ENCODE peak calls at places on chromosomes 11 and 22, in ten cellular contexts. F is skeletal muscle cell; I is anterior cingulate cortex; C is NCI-H748 treated with DMSO at 0.1 percent for 48 hours; H is astrocyte of the spinal cord; G is stimulated activated CD4-positive, alpha-beta T cell treated with anti-CD3 and anti-CD28 coated beads, Interleukin-12 subunit alpha, Interleukin-12 subunit beta, amount 100 ng/mL, for 4 hours; B is myocyte; W is activated T-cell treated with anti-CD3 and anti-CD28 coated beads for 1 hour; U is suprapubic skin; Q is colonic mucosa. M is an unnamed sample.

GRCh38 chr11:75470681-75471080 is 37.7 kb upstream of the KLHL35 start:
- DNase-seq in F (no peak), I (no peak), C (no peak), H (no peak), G (no peak), B (peak; percentile 66), W (no peak), U (no peak), Q (no peak), M (no peak)

GRCh38 chr22:23539135-23539838 is 40.8 kb downstream of the IGLL1 start:
- DNase-seq in F (peak; percentile 21), I (peak; percentile 76), C (peak; percentile 67), H (peak; percentile 77), G (peak; percentile 58), B (peak; percentile 77), W (peak; percentile 58), U (peak; percentile 79), Q (peak; percentile 91), M (peak; percentile 78)

GRCh38 chr22:25402160-25402500 is 162.3 kb upstream of the GRK3 start:
- DNase-seq in F (no peak), I (no peak), C (no peak), H (no peak), G (no peak), B (no peak), W (no peak), U (no peak), Q (no peak), M (no peak)

GRCh38 chr11:69488543-69488940 is 7.1 kb downstream of the LINC01488 start:
- DNase-seq in F (no peak), I (no peak), C (no peak), H (no peak), G (no peak), B (no peak), W (no peak), U (no peak), Q (no peak), M (no peak)

GRCh38 chr11:31809857-31810778 is 1.0 kb downstream of the PAX6 start:
- DNase-seq in F (no peak), I (no peak), C (peak; percentile 47), H (peak; percentile 62), G (no peak), B (peak; percentile 61), W (no peak), U (no peak), Q (no peak), M (no peak)

GRCh38 chr11:107040447-107041444 is 22.5 kb upstream of the GUCY1A2 start:
- DNase-seq in F (peak; percentile 50), I (no peak), C (no peak), H (peak; percentile 92), G (no peak), B (peak; percentile 60), W (no peak), U (no peak), Q (no peak), M (no peak)

GRCh38 chr11:1559103-1559951 is 12.7 kb downstream of the DUSP8 start:
- DNase-seq in F (peak; percentile 25), I (peak; percentile 95), C (no peak), H (peak; percentile 44), G (no peak), B (peak; percentile 89), W (no peak), U (peak; percentile 93), Q (peak; percentile 94), M (peak; percentile 92)

GRCh38 chr22:50708996-50709395 is 29.0 kb upstream of the ACR start:
- DNase-seq in F (no peak), I (no peak), C (no peak), H (no peak), G (no peak), B (no peak), W (no peak), U (no peak), Q (no peak), M (no peak)

GRCh38 chr11:75577198-75577597 is 15.1 kb downstream of the SERPINH1 start:
- DNase-seq in F (no peak), I (peak; percentile 35), C (no peak), H (no peak), G (peak; percentile 61), B (no peak), W (peak; percentile 64), U (no peak), Q (peak; percentile 58), M (no peak)

GRCh38 chr11:432501-433100 is 9.2 kb downstream of the ANO9 start:
- DNase-seq in F (no peak), I (no peak), C (no peak), H (no peak), G (no peak), B (no peak), W (no peak), U (no peak), Q (no peak), M (no peak)

GRCh38 chr11:46114378-46114777 is 6.9 kb downstream of the PHF21A start:
- DNase-seq in F (no peak), I (no peak), C (no peak), H (no peak), G (no peak), B (no peak), W (no peak), U (no peak), Q (no peak), M (no peak)

GRCh38 chr11:2526808-2527381 is 82.1 kb downstream of the KCNQ1 start:
- DNase-seq in F (no peak), I (no peak), C (no peak), H (no peak), G (no peak), B (no peak), W (no peak), U (peak; percentile 65), Q (peak; percentile 87), M (peak; percentile 50)

GRCh38 chr11:114163830-114164401 is 104.4 kb downstream of the ZBTB16 start:
- DNase-seq in F (peak; percentile 71), I (no peak), C (no peak), H (peak; percentile 52), G (no peak), B (no peak), W (no peak), U (no peak), Q (no peak), M (no peak)

GRCh38 chr11:67113231-67113721 is 5.8 kb upstream of the KDM2A start:
- DNase-seq in F (no peak), I (no peak), C (no peak), H (no peak), G (no peak), B (no peak), W (no peak), U (peak; percentile 40), Q (no peak), M (no peak)

GRCh38 chr11:720642-721346 is 14.8 kb downstream of the EPS8L2 start:
- DNase-seq in F (no peak), I (peak; percentile 40), C (peak; percentile 57), H (no peak), G (no peak), B (no peak), W (no peak), U (no peak), Q (peak; percentile 80), M (no peak)

GRCh38 chr22:24703101-24703500 is 71.4 kb downstream of the PIWIL3 start:
- DNase-seq in F (no peak), I (peak; percentile 40), C (no peak), H (no peak), G (no peak), B (peak; percentile 24), W (no peak), U (no peak), Q (peak; percentile 28), M (no peak)

GRCh38 chr22:17106785-17107546 is 14.2 kb downstream of the TMEM121B start:
- DNase-seq in F (no peak), I (no peak), C (no peak), H (no peak), G (no peak), B (no peak), W (no peak), U (no peak), Q (no peak), M (no peak)

GRCh38 chr22:46049726-46050450 is 72.9 kb upstream of the WNT7B start:
- DNase-seq in F (no peak), I (no peak), C (no peak), H (no peak), G (no peak), B (no peak), W (no peak), U (peak; percentile 64), Q (no peak), M (no peak)

GRCh38 chr11:28461338-28461737 is 353.1 kb downstream of the METTL15 start:
- DNase-seq in F (peak; percentile 30), I (no peak), C (no peak), H (no peak), G (no peak), B (no peak), W (no peak), U (no peak), Q (no peak), M (no peak)

GRCh38 chr11:218815-219593 is 11.5 kb downstream of the RIC8A start:
- DNase-seq in F (no peak), I (no peak), C (no peak), H (no peak), G (no peak), B (no peak), W (no peak), U (no peak), Q (no peak), M (no peak)

GRCh38 chr11:135027461-135027860 is 615.4 kb upstream of the B3GAT1 start:
- DNase-seq in F (peak; percentile 1), I (no peak), C (no peak), H (peak; percentile 49), G (no peak), B (peak; percentile 33), W (no peak), U (no peak), Q (no peak), M (no peak)

GRCh38 chr11:95134491-95134890 is 44.8 kb downstream of the ENDOD1 start:
- DNase-seq in F (peak; percentile 53), I (peak; percentile 37), C (no peak), H (peak; percentile 44), G (no peak), B (peak; percentile 62), W (no peak), U (no peak), Q (no peak), M (no peak)

GRCh38 chr11:72333657-72334056 is 89.7 kb upstream of the PHOX2A start:
- DNase-seq in F (no peak), I (no peak), C (no peak), H (peak; percentile 32), G (no peak), B (no peak), W (peak; percentile 3), U (no peak), Q (no peak), M (no peak)

GRCh38 chr11:74696932-74697687 is 34.1 kb downstream of the CHRDL2 start:
- DNase-seq in F (peak; percentile 92), I (no peak), C (no peak), H (peak; percentile 74), G (no peak), B (peak; percentile 67), W (no peak), U (peak; percentile 86), Q (peak; percentile 41), M (peak; percentile 83)

GRCh38 chr22:28711820-28712777 is 29.5 kb downstream of the CHEK2 start:
- DNase-seq in F (peak; percentile 93), I (no peak), C (no peak), H (peak; percentile 94), G (no peak), B (peak; percentile 76), W (no peak), U (no peak), Q (no peak), M (no peak)

GRCh38 chr11:122075016-122075415 is 41.0 kb downstream of the BLID start:
- DNase-seq in F (no peak), I (no peak), C (no peak), H (no peak), G (no peak), B (no peak), W (no peak), U (no peak), Q (no peak), M (no peak)

GRCh38 chr11:15884792-15885540 is 471.4 kb downstream of the SOX6 start:
- DNase-seq in F (no peak), I (no peak), C (no peak), H (no peak), G (no peak), B (no peak), W (no peak), U (no peak), Q (no peak), M (no peak)

GRCh38 chr22:20656902-20657836 is 116.7 kb upstream of the SERPIND1 start:
- DNase-seq in F (no peak), I (no peak), C (no peak), H (no peak), G (no peak), B (no peak), W (no peak), U (no peak), Q (no peak), M (no peak)

M was measured in lung.